ENCODE peak calls at places on chromosome 6, in eight cellular contexts. V, M, A, R, F, J, C and D are unnamed samples.

GRCh38 chr6:1346556-1347186 is 34.8 kb downstream of the FOXQ1 start:
- DNase-seq in V (no peak), M (no peak), A (no peak), R (no peak), F (no peak), J (no peak), C (no peak), D (no peak)

GRCh38 chr6:104639671-104640070 is 220.0 kb downstream of the HACE1 start:
- DNase-seq in V (no peak), M (no peak), A (no peak), R (peak), F (no peak), J (no peak), C (no peak), D (peak)

GRCh38 chr6:170147832-170148708 is 142.8 kb downstream of the DLL1 start:
- DNase-seq in V (no peak), M (no peak), A (no peak), R (no peak), F (no peak), J (no peak), C (no peak), D (no peak)

GRCh38 chr6:2378891-2379652 is 133.7 kb upstream of the GMDS start:
- DNase-seq in V (no peak), M (no peak), A (no peak), R (peak), F (no peak), J (no peak), C (peak), D (no peak)

GRCh38 chr6:134739299-134740090 is 210.4 kb downstream of the ALDH8A1 start:
- DNase-seq in V (no peak), M (no peak), A (no peak), R (peak), F (no peak), J (no peak), C (no peak), D (no peak)

GRCh38 chr6:38080889-38081288 is 261.4 kb downstream of the ZFAND3 start:
- DNase-seq in V (no peak), M (no peak), A (no peak), R (no peak), F (no peak), J (no peak), C (no peak), D (no peak)

GRCh38 chr6:152983637-152984386 is 971 bp upstream of the FBXO5 start:
- DNase-seq in V (peak), M (peak), A (peak), R (peak), F (peak), J (peak), C (no peak), D (peak)

GRCh38 chr6:78810698-78811097 is 56.7 kb upstream of the IRAK1BP1 start:
- DNase-seq in V (no peak), M (no peak), A (no peak), R (peak), F (no peak), J (no peak), C (no peak), D (peak)

GRCh38 chr6:98352348-98352747 is 482.0 kb upstream of the POU3F2 start:
- DNase-seq in V (no peak), M (no peak), A (no peak), R (no peak), F (no peak), J (no peak), C (no peak), D (no peak)

GRCh38 chr6:138609801-138610430 is 110.6 kb upstream of the NHSL1 start:
- DNase-seq in V (no peak), M (no peak), A (no peak), R (peak), F (no peak), J (no peak), C (no peak), D (no peak)

GRCh38 chr6:117907600-117908245 is 659 bp downstream of the SLC35F1 start:
- DNase-seq in V (no peak), M (no peak), A (no peak), R (no peak), F (no peak), J (no peak), C (no peak), D (no peak)

GRCh38 chr6:135195522-135195921 is 14.4 kb downstream of the MYB start:
- DNase-seq in V (no peak), M (no peak), A (no peak), R (no peak), F (no peak), J (no peak), C (no peak), D (no peak)

GRCh38 chr6:38773338-38773737 is 58.2 kb downstream of the DNAH8 start:
- DNase-seq in V (no peak), M (no peak), A (no peak), R (no peak), F (no peak), J (no peak), C (no peak), D (no peak)

GRCh38 chr6:157203312-157203744 is 120.0 kb downstream of the TMEM242 start:
- DNase-seq in V (no peak), M (no peak), A (no peak), R (no peak), F (no peak), J (no peak), C (no peak), D (no peak)

GRCh38 chr6:5122504-5123112 is 37.5 kb downstream of the PPP1R3G start:
- DNase-seq in V (no peak), M (no peak), A (no peak), R (no peak), F (no peak), J (no peak), C (no peak), D (no peak)

GRCh38 chr6:34487536-34487935 is 21.7 kb downstream of the PACSIN1 start:
- DNase-seq in V (no peak), M (no peak), A (no peak), R (no peak), F (no peak), J (no peak), C (no peak), D (no peak)

GRCh38 chr6:13873288-13874190 is 51.2 kb upstream of the RNF182 start:
- DNase-seq in V (no peak), M (no peak), A (peak), R (no peak), F (peak), J (peak), C (peak), D (no peak)

GRCh38 chr6:65728879-65729479 is 22.0 kb upstream of the EYS start:
- DNase-seq in V (no peak), M (no peak), A (no peak), R (no peak), F (no peak), J (no peak), C (no peak), D (no peak)

GRCh38 chr6:16819752-16820151 is 58.5 kb upstream of the ATXN1 start:
- DNase-seq in V (no peak), M (no peak), A (no peak), R (peak), F (no peak), J (no peak), C (no peak), D (no peak)

GRCh38 chr6:157726892-157727628 is 96.0 kb upstream of the SNX9 start:
- DNase-seq in V (no peak), M (peak), A (peak), R (no peak), F (no peak), J (peak), C (no peak), D (no peak)

GRCh38 chr6:35049885-35050284 is 91.3 kb downstream of the TCP11 start:
- DNase-seq in V (peak), M (peak), A (no peak), R (peak), F (no peak), J (peak), C (no peak), D (peak)

GRCh38 chr6:45626087-45626891 is 248.6 kb upstream of the SUPT3H start:
- DNase-seq in V (peak), M (no peak), A (no peak), R (peak), F (no peak), J (no peak), C (no peak), D (peak)

GRCh38 chr6:166595949-166596348 is 9.5 kb upstream of the RAMACL start:
- DNase-seq in V (no peak), M (no peak), A (no peak), R (no peak), F (no peak), J (no peak), C (no peak), D (no peak)

GRCh38 chr6:161082215-161082614 is 90.6 kb downstream of the MAP3K4 start:
- DNase-seq in V (no peak), M (no peak), A (no peak), R (no peak), F (no peak), J (no peak), C (no peak), D (no peak)

GRCh38 chr6:5746392-5747140 is 260.2 kb downstream of the NRN1 start:
- DNase-seq in V (no peak), M (no peak), A (no peak), R (no peak), F (no peak), J (no peak), C (no peak), D (no peak)

GRCh38 chr6:30542404-30542725 is 13.9 kb downstream of the GNL1 start:
- DNase-seq in V (no peak), M (no peak), A (no peak), R (no peak), F (no peak), J (no peak), C (no peak), D (no peak)

GRCh38 chr6:106300944-106301343 is 24.6 kb downstream of the ATG5 start:
- DNase-seq in V (peak), M (no peak), A (no peak), R (peak), F (peak), J (no peak), C (no peak), D (no peak)

GRCh38 chr6:48765352-48765961 is 654.5 kb upstream of the PTCHD4 start:
- DNase-seq in V (peak), M (no peak), A (no peak), R (peak), F (no peak), J (no peak), C (peak), D (no peak)

GRCh38 chr6:18088419-18089296 is 33.8 kb downstream of the NHLRC1 start:
- DNase-seq in V (no peak), M (no peak), A (no peak), R (no peak), F (no peak), J (no peak), C (no peak), D (no peak)

GRCh38 chr6:88599561-88599960 is 363.9 kb downstream of the RNGTT start:
- DNase-seq in V (no peak), M (no peak), A (no peak), R (no peak), F (no peak), J (no peak), C (no peak), D (no peak)

GRCh38 chr6:159871911-159872310 is 18.9 kb upstream of the MAS1 start:
- DNase-seq in V (no peak), M (no peak), A (no peak), R (peak), F (no peak), J (no peak), C (no peak), D (no peak)

GRCh38 chr6:63724721-63725120 is 89.1 kb downstream of the PHF3 start:
- DNase-seq in V (no peak), M (no peak), A (no peak), R (no peak), F (no peak), J (no peak), C (no peak), D (no peak)

GRCh38 chr6:20539387-20539786 is 5.1 kb downstream of the CDKAL1 start:
- DNase-seq in V (no peak), M (no peak), A (no peak), R (no peak), F (no peak), J (no peak), C (no peak), D (no peak)

GRCh38 chr6:23106951-23107350 is 537.6 kb downstream of the HDGFL1 start:
- DNase-seq in V (peak), M (no peak), A (no peak), R (peak), F (no peak), J (no peak), C (peak), D (peak)

GRCh38 chr6:160391419-160392116 is 43.4 kb downstream of the SLC22A3 start:
- DNase-seq in V (no peak), M (no peak), A (no peak), R (no peak), F (peak), J (no peak), C (no peak), D (no peak)

GRCh38 chr6:128725271-128726233 is 157.4 kb upstream of the LAMA2 start:
- DNase-seq in V (no peak), M (no peak), A (no peak), R (peak), F (peak), J (no peak), C (no peak), D (no peak)

GRCh38 chr6:1621328-1621701 is 11.6 kb downstream of the FOXC1 start:
- DNase-seq in V (no peak), M (no peak), A (no peak), R (no peak), F (no peak), J (no peak), C (no peak), D (no peak)

GRCh38 chr6:134701301-134701700 is 248.6 kb downstream of the ALDH8A1 start:
- DNase-seq in V (no peak), M (no peak), A (no peak), R (no peak), F (no peak), J (no peak), C (no peak), D (no peak)

GRCh38 chr6:138971601-138972000 is 16.5 kb downstream of the REPS1 start:
- DNase-seq in V (no peak), M (no peak), A (no peak), R (peak), F (no peak), J (no peak), C (no peak), D (no peak)

GRCh38 chr6:164911873-164912580 is 397.4 kb downstream of the C6orf118 start:
- DNase-seq in V (no peak), M (no peak), A (no peak), R (no peak), F (no peak), J (no peak), C (no peak), D (no peak)
- H3K4me3 ChIP-seq in V (no peak), M (no peak), A (peak), R (no peak), F (no peak), J (peak), C (no peak), D (no peak)

GRCh38 chr6:141675957-141676356 is 456.8 kb upstream of the GJE1 start:
- DNase-seq in V (no peak), M (no peak), A (no peak), R (peak), F (no peak), J (no peak), C (no peak), D (no peak)
- TF ChIP-seq CTCF in V (peak), M (no peak), A (no peak), R (peak), F (peak), J (peak), C (peak), D (peak)

GRCh38 chr6:111709615-111710398 is 104.1 kb upstream of the TRAF3IP2 start:
- DNase-seq in V (no peak), M (peak), A (peak), R (peak), F (peak), J (peak), C (no peak), D (no peak)
- H3K4me3 ChIP-seq in V (no peak), M (no peak), A (no peak), R (no peak), F (peak), J (no peak), C (no peak), D (no peak)

GRCh38 chr6:83069633-83070032 is 2.2 kb downstream of the DOP1A start:
- DNase-seq in V (no peak), M (no peak), A (no peak), R (no peak), F (no peak), J (no peak), C (no peak), D (no peak)

GRCh38 chr6:83071707-83072106 is 4.2 kb downstream of the DOP1A start:
- DNase-seq in V (no peak), M (no peak), A (no peak), R (no peak), F (no peak), J (no peak), C (no peak), D (no peak)

GRCh38 chr6:83073620-83074019 is 6.1 kb downstream of the DOP1A start:
- DNase-seq in V (no peak), M (no peak), A (no peak), R (no peak), F (no peak), J (no peak), C (no peak), D (no peak)

GRCh38 chr6:83068628-83069027 is 1.2 kb downstream of the DOP1A start:
- DNase-seq in V (no peak), M (no peak), A (no peak), R (no peak), F (no peak), J (no peak), C (no peak), D (no peak)

GRCh38 chr6:83071023-83071422 is 3.6 kb downstream of the DOP1A start:
- DNase-seq in V (no peak), M (no peak), A (no peak), R (no peak), F (no peak), J (no peak), C (no peak), D (no peak)
- TF ChIP-seq CTCF in V (no peak), M (no peak), A (no peak), R (no peak), F (no peak), J (no peak), C (no peak), D (no peak)

GRCh38 chr6:42724825-42725224 is 2.4 kb upstream of the PRPH2 start:
- DNase-seq in V (no peak), M (no peak), A (no peak), R (no peak), F (no peak), J (no peak), C (no peak), D (no peak)

GRCh38 chr6:42727084-42727601 is 4.7 kb upstream of the PRPH2 start:
- DNase-seq in V (no peak), M (no peak), A (no peak), R (peak), F (no peak), J (no peak), C (no peak), D (no peak)

GRCh38 chr6:42726026-42726425 is 3.6 kb upstream of the PRPH2 start:
- DNase-seq in V (no peak), M (no peak), A (no peak), R (no peak), F (no peak), J (no peak), C (no peak), D (no peak)

GRCh38 chr6:42727627-42728026 is 5.2 kb upstream of the PRPH2 start:
- DNase-seq in V (no peak), M (no peak), A (no peak), R (no peak), F (no peak), J (no peak), C (no peak), D (no peak)

DNA sequence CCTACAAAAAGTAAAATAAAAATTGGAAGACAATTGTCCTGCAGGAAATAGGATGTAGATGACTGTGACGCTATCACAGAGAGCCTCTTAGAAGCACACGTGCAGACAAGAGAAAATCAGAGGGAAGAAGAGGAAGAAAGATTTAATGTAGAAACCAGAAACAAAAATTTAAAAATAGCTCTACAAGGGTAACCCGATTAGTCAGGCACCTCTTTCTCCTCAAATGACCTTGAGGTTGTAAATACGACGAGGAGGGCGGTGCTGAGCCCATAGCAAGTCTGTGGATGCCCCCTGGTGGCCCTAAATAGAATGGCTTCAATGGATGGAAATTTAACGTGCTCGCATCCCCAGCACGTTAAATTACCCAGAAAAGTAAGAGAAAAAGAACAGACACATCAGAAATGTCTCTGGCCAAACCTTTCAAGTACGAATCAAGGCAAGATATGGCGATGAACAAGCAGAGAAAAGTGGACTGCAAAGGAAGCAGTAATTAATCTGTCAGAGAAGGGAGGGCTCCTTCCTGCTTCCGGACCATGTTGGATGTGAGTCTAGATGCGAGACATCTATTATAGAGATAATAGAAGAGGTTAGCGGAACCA is 4.2 kb upstream of the PRPH2 start:
- DNase-seq in V (peak), M (peak), A (peak), R (peak), F (peak), J (peak), C (peak), D (peak)
- H3K4me3 ChIP-seq in V (peak), M (peak), A (peak), R (peak), F (no peak), J (peak), C (peak), D (peak)

GRCh38 chr6:12289655-12290489 is at the start of gene EDN1:
- DNase-seq in V (peak), M (peak), A (peak), R (peak), F (peak), J (peak), C (no peak), D (no peak)

GRCh38 chr6:12290490-12290820 is 294 bp downstream of the EDN1 start:
- DNase-seq in V (no peak), M (no peak), A (no peak), R (no peak), F (no peak), J (no peak), C (no peak), D (no peak)

GRCh38 chr6:12291083-12291784 is 1.1 kb downstream of the EDN1 start:
- DNase-seq in V (no peak), M (no peak), A (no peak), R (no peak), F (no peak), J (no peak), C (no peak), D (no peak)

GRCh38 chr6:12293234-12293930 is 3.2 kb downstream of the EDN1 start:
- DNase-seq in V (no peak), M (no peak), A (no peak), R (no peak), F (no peak), J (no peak), C (no peak), D (no peak)

DNA sequence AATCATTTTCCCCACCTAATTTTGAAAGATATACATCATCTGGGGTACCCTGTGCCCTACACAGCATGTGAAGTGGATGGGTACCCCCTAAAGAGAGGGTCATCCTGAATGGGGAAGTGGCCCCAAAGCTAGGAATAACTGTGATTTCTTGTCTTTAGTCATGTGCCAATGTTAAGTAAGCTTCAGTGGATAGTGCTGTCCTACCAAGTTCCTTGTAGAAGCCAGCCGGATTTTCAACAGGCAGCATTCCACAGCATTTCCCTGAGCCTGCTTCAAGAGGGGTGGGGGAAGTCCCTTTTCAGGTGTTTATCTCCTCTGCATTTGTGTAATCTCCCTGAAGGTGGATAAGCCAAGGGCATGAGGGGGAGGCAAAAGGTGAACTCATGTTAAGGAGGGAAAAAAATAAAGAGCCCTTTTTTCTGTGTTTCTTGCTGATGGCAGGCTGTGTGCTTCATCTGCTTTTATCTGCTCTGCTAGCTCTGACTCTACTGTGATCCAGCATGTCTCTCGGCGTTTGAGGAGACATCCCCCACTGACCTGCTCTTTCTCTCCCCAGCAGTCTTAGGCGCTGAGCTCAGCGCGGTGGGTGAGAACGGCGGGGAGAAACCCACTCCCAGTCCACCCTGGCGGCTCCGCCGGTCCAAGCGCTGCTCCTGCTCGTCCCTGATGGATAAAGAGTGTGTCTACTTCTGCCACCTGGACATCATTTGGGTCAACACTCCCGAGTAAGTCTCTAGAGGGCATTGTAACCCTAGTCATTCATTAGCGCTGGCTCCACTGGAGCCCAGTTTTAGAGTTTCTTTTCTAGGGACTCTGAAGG is 1.8 kb downstream of the EDN1 start:
- DNase-seq in V (no peak), M (no peak), A (no peak), R (peak), F (no peak), J (no peak), C (no peak), D (no peak)
- TF ChIP-seq CTCF in V (peak), M (peak), A (no peak), R (peak), F (peak), J (no peak), C (peak), D (peak)